ENCODE peak calls at places on chromosome 14, in six cellular contexts. H is GM23248, C is mammary epithelial cell, N is GM12878, Y is A673, Z is HCT116. A is an unnamed sample.

GRCh38 chr14:23123419-23123818 is 4.4 kb upstream of the CEBPE start:
- DNase-seq in C (no peak), H (no peak), N (no peak), Y (peak), Z (no peak), A (peak)

GRCh38 chr14:99512571-99513182 is 31.5 kb downstream of the CCNK start:
- DNase-seq in H (no peak), Y (no peak), N (no peak), Z (no peak), C (no peak), A (no peak)

GRCh38 chr14:85934123-85934885 is 404.4 kb downstream of the FLRT2 start:
- DNase-seq in Y (no peak), N (peak), Z (no peak), C (no peak), H (peak), A (no peak)

GRCh38 chr14:52918486-52918885 is 32.4 kb downstream of the FERMT2 start:
- DNase-seq in H (peak), Z (no peak), Y (peak), C (peak), N (peak), A (no peak)

GRCh38 chr14:36514278-36515104 is 5.5 kb downstream of the NKX2-1 start:
- DNase-seq in N (no peak), Z (no peak), C (no peak), H (no peak), Y (no peak), A (no peak)

GRCh38 chr14:64721391-64721791 is 17.2 kb downstream of the PLEKHG3 start:
- DNase-seq in H (peak), C (peak), N (no peak), Y (peak), Z (no peak), A (no peak)

GRCh38 chr14:40362856-40363255 is 930.6 kb upstream of the FBXO33 start:
- DNase-seq in N (no peak), Z (no peak), Y (no peak), C (no peak), H (no peak), A (no peak)

GRCh38 chr14:66509874-66510273 is 1.9 kb downstream of the GPHN start:
- DNase-seq in C (peak), H (peak), Y (no peak), N (no peak), Z (no peak), A (no peak)

GRCh38 chr14:26448181-26448855 is 149.5 kb downstream of the NOVA1 start:
- DNase-seq in N (no peak), Y (no peak), H (no peak), Z (no peak), C (no peak), A (no peak)

GRCh38 chr14:85764809-85765208 is 234.9 kb downstream of the FLRT2 start:
- DNase-seq in Y (no peak), N (no peak), H (no peak), C (no peak), Z (no peak), A (no peak)

GRCh38 chr14:100256339-100256895 is 17.5 kb downstream of the YY1 start:
- DNase-seq in H (no peak), N (no peak), C (no peak), Z (no peak), Y (no peak), A (no peak)

GRCh38 chr14:80587096-80587724 is 354.3 kb downstream of the CEP128 start:
- DNase-seq in C (peak), H (peak), Z (peak), Y (peak), N (peak), A (peak)

GRCh38 chr14:44453433-44454171 is 53.5 kb downstream of the FSCB start:
- DNase-seq in H (no peak), N (no peak), C (peak), Y (peak), Z (no peak), A (no peak)

GRCh38 chr14:92584856-92585255 is 71.3 kb downstream of the RIN3 start:
- DNase-seq in Y (no peak), Z (no peak), H (no peak), N (no peak), C (no peak), A (no peak)

GRCh38 chr14:26255213-26255612 is 342.6 kb downstream of the NOVA1 start:
- DNase-seq in C (no peak), Y (peak), N (no peak), H (peak), Z (no peak), A (peak)

GRCh38 chr14:20632831-20633771 is 8.4 kb downstream of the OR6S1 start:
- DNase-seq in Y (peak), Z (no peak), N (peak), C (peak), H (peak), A (peak)

GRCh38 chr14:64478634-64479250 is 13.4 kb downstream of the AKAP5 start:
- DNase-seq in H (peak), C (peak), Y (peak), N (no peak), Z (no peak), A (no peak)

GRCh38 chr14:61651355-61651754 is 44.0 kb upstream of the HIF1A start:
- DNase-seq in H (no peak), N (no peak), Z (no peak), Y (no peak), C (no peak), A (no peak)

GRCh38 chr14:74911704-74912103 is 11.4 kb downstream of the RPS6KL1 start:
- DNase-seq in Y (no peak), Z (no peak), N (no peak), H (no peak), C (no peak), A (no peak)

GRCh38 chr14:51157012-51157411 is 62.1 kb upstream of the TRIM9 start:
- DNase-seq in H (peak), C (peak), N (no peak), Z (peak), Y (peak), A (peak)

GRCh38 chr14:73188501-73188903 is 48.8 kb upstream of the PAPLN start:
- DNase-seq in H (peak), N (no peak), Y (no peak), Z (no peak), C (peak), A (no peak)

GRCh38 chr14:32713856-32714255 is 224.8 kb upstream of the NPAS3 start:
- DNase-seq in C (no peak), N (no peak), Y (peak), Z (no peak), H (no peak), A (no peak)

GRCh38 chr14:45251912-45252311 is 1.1 kb downstream of the MIS18BP1 start:
- DNase-seq in Z (no peak), H (peak), Y (peak), C (peak), N (peak), A (no peak)

GRCh38 chr14:105168093-105168420 is 519 bp downstream of the JAG2 start:
- DNase-seq in N (no peak), C (no peak), Z (no peak), H (no peak), Y (no peak), A (no peak)
- TF ChIP-seq EZH2 in N (no peak), C (no peak), Z (no peak), H (no peak), Y (no peak), A (no peak)

GRCh38 chr14:24340606-24341005 is 815 bp upstream of the RIPK3 start:
- DNase-seq in H (no peak), C (no peak), Z (no peak), Y (no peak), N (no peak), A (no peak)
- TF ChIP-seq EZH2 in H (no peak), C (no peak), Z (no peak), Y (no peak), N (no peak), A (no peak)

GRCh38 chr14:103273145-103273846 is 60.7 kb upstream of the EIF5 start:
- DNase-seq in Z (no peak), H (peak), N (no peak), Y (no peak), C (no peak), A (no peak)
- TF ChIP-seq EZH2 in Z (no peak), H (no peak), N (no peak), Y (no peak), C (no peak), A (no peak)

GRCh38 chr14:76309572-76310551 is 66.1 kb upstream of the ESRRB start:
- DNase-seq in Z (no peak), C (no peak), Y (no peak), N (no peak), H (no peak), A (no peak)
- TF ChIP-seq EZH2 in Z (no peak), C (no peak), Y (no peak), N (no peak), H (no peak), A (no peak)

GRCh38 chr14:58638231-58639205 is 756 bp downstream of the DACT1 start:
- DNase-seq in N (no peak), H (peak), Z (no peak), C (peak), Y (peak), A (peak)
- TF ChIP-seq EZH2 in N (no peak), H (no peak), Z (no peak), C (peak), Y (no peak), A (no peak)

GRCh38 chr14:101564444-101564776 is 3.1 kb downstream of the DIO3 start:
- DNase-seq in N (no peak), Y (no peak), H (no peak), Z (no peak), C (no peak), A (no peak)
- TF ChIP-seq EZH2 in N (no peak), Y (no peak), H (no peak), Z (no peak), C (no peak), A (no peak)

A was measured in hepatocyte.